ENCODE peak calls at places on chromosomes 11 and 22, in six cellular contexts. One of them, this sample, is unnamed.

GRCh38 chr11:27619936-27620335 is 80.3 kb downstream of the BDNF start:
- DNase-seq in GM12891: no peak
- DNase-seq in H54: no peak
- DNase-seq in HS-5: no peak
- DNase-seq in NAMALWA: no peak
- DNase-seq in PC-3: no peak
- DNase-seq in this sample: no peak

GRCh38 chr22:32103648-32104326 is 55.3 kb downstream of the C22orf42 start:
- DNase-seq in HS-5: no peak
- DNase-seq in GM12891: no peak
- DNase-seq in PC-3: peak
- DNase-seq in NAMALWA: peak
- DNase-seq in H54: no peak
- DNase-seq in this sample: no peak

GRCh38 chr11:120169981-120170698 is 32.2 kb upstream of the TRIM29 start:
- DNase-seq in PC-3: no peak
- DNase-seq in GM12891: no peak
- DNase-seq in NAMALWA: no peak
- DNase-seq in HS-5: no peak
- DNase-seq in H54: no peak
- DNase-seq in this sample: no peak

GRCh38 chr22:40341604-40342003 is 4.7 kb upstream of the ADSL start:
- DNase-seq in GM12891: no peak
- DNase-seq in PC-3: no peak
- DNase-seq in NAMALWA: no peak
- DNase-seq in HS-5: no peak
- DNase-seq in H54: no peak
- DNase-seq in this sample: no peak

GRCh38 chr11:76752321-76753175 is 30.6 kb upstream of the TSKU start:
- DNase-seq in GM12891: no peak
- DNase-seq in PC-3: no peak
- DNase-seq in NAMALWA: no peak
- DNase-seq in HS-5: peak
- DNase-seq in H54: peak
- DNase-seq in this sample: no peak

GRCh38 chr11:12460441-12460840 is 83.1 kb downstream of the PARVA start:
- DNase-seq in HS-5: no peak
- DNase-seq in PC-3: no peak
- DNase-seq in NAMALWA: no peak
- DNase-seq in GM12891: no peak
- DNase-seq in H54: no peak
- DNase-seq in this sample: no peak

GRCh38 chr11:10973416-10973815 is 115.6 kb upstream of the ZBED5 start:
- DNase-seq in GM12891: no peak
- DNase-seq in H54: no peak
- DNase-seq in HS-5: no peak
- DNase-seq in NAMALWA: no peak
- DNase-seq in PC-3: no peak
- DNase-seq in this sample: peak

GRCh38 chr11:10303558-10304363 is 1.1 kb upstream of the ADM start:
- DNase-seq in GM12891: no peak
- DNase-seq in PC-3: peak
- DNase-seq in NAMALWA: peak
- DNase-seq in HS-5: peak
- DNase-seq in H54: no peak
- DNase-seq in this sample: peak

GRCh38 chr22:49393526-49393925 is 434.1 kb downstream of the BRD1 start:
- DNase-seq in GM12891: no peak
- DNase-seq in HS-5: no peak
- DNase-seq in PC-3: no peak
- DNase-seq in NAMALWA: no peak
- DNase-seq in H54: no peak
- DNase-seq in this sample: no peak

GRCh38 chr11:1749020-1749758 is 1.2 kb downstream of the IFITM10 start:
- DNase-seq in H54: peak
- DNase-seq in HS-5: no peak
- DNase-seq in PC-3: no peak
- DNase-seq in GM12891: no peak
- DNase-seq in NAMALWA: no peak
- DNase-seq in this sample: no peak

GRCh38 chr11:130897262-130898182 is 18.8 kb downstream of the SNX19 start:
- DNase-seq in HS-5: no peak
- DNase-seq in H54: no peak
- DNase-seq in PC-3: peak
- DNase-seq in GM12891: no peak
- DNase-seq in NAMALWA: no peak
- DNase-seq in this sample: no peak

GRCh38 chr11:123212406-123212805 is 17.4 kb upstream of the CLMP start:
- DNase-seq in H54: no peak
- DNase-seq in PC-3: no peak
- DNase-seq in NAMALWA: no peak
- DNase-seq in HS-5: no peak
- DNase-seq in GM12891: no peak
- DNase-seq in this sample: no peak

GRCh38 chr22:20494978-20495860 is at the start of gene KLHL22:
- DNase-seq in PC-3: peak
- DNase-seq in GM12891: peak
- DNase-seq in NAMALWA: peak
- DNase-seq in H54: peak
- DNase-seq in HS-5: peak
- DNase-seq in this sample: no peak

GRCh38 chr11:128346808-128347207 is 240.6 kb downstream of the ETS1 start:
- DNase-seq in PC-3: peak
- DNase-seq in GM12891: no peak
- DNase-seq in NAMALWA: no peak
- DNase-seq in HS-5: no peak
- DNase-seq in H54: no peak
- DNase-seq in this sample: no peak

This sample was measured in DMS 273 treated with DMSO at 0.1 percent for 48 hours.